ENCODE peak calls at places on chromosomes 3 and 15, in ten cellular contexts. One of them, this sample, is unnamed.

GRCh38 chr3:123623346-123623880 is 38.6 kb upstream of the HACD2 start:
- DNase-seq in RWPE2: no peak
- DNase-seq in Caco-2: no peak
- DNase-seq in PC-3: peak; percentile 87
- DNase-seq in foreskin fibroblast: peak; percentile 57
- DNase-seq in esophagus muscularis mucosa: no peak
- DNase-seq in transverse colon: no peak
- DNase-seq in colonic mucosa: no peak
- DNase-seq in astrocyte: no peak
- DNase-seq in AG10803: no peak
- DNase-seq in this sample: peak; percentile 45

GRCh38 chr3:158486200-158486599 is 84.8 kb upstream of the MLF1 start:
- DNase-seq in RWPE2: no peak
- DNase-seq in Caco-2: no peak
- DNase-seq in PC-3: peak; percentile 43
- DNase-seq in foreskin fibroblast: no peak
- DNase-seq in esophagus muscularis mucosa: no peak
- DNase-seq in transverse colon: no peak
- DNase-seq in colonic mucosa: no peak
- DNase-seq in astrocyte: no peak
- DNase-seq in AG10803: no peak
- DNase-seq in this sample: no peak

GRCh38 chr3:33636125-33636855 is 81.8 kb downstream of the CLASP2 start:
- DNase-seq in RWPE2: no peak
- DNase-seq in Caco-2: peak; percentile 19
- DNase-seq in PC-3: peak; percentile 76
- DNase-seq in foreskin fibroblast: peak; percentile 75
- DNase-seq in esophagus muscularis mucosa: no peak
- DNase-seq in transverse colon: no peak
- DNase-seq in colonic mucosa: no peak
- DNase-seq in astrocyte: peak; percentile 59
- DNase-seq in AG10803: peak; percentile 77
- DNase-seq in this sample: peak; percentile 77

GRCh38 chr3:63492464-63492863 is 160.0 kb upstream of the SNTN start:
- DNase-seq in RWPE2: no peak
- DNase-seq in Caco-2: no peak
- DNase-seq in PC-3: no peak
- DNase-seq in foreskin fibroblast: no peak
- DNase-seq in esophagus muscularis mucosa: no peak
- DNase-seq in transverse colon: no peak
- DNase-seq in colonic mucosa: no peak
- DNase-seq in astrocyte: no peak
- DNase-seq in AG10803: no peak
- DNase-seq in this sample: no peak

GRCh38 chr3:38345879-38346583 is 554 bp upstream of the XYLB start:
- DNase-seq in RWPE2: no peak
- DNase-seq in Caco-2: no peak
- DNase-seq in PC-3: no peak
- DNase-seq in foreskin fibroblast: no peak
- DNase-seq in esophagus muscularis mucosa: no peak
- DNase-seq in transverse colon: no peak
- DNase-seq in colonic mucosa: no peak
- DNase-seq in astrocyte: no peak
- DNase-seq in AG10803: no peak
- DNase-seq in this sample: no peak

GRCh38 chr15:92128788-92129187 is 264.9 kb upstream of the ST8SIA2 start:
- DNase-seq in RWPE2: no peak
- DNase-seq in Caco-2: no peak
- DNase-seq in PC-3: no peak
- DNase-seq in foreskin fibroblast: no peak
- DNase-seq in esophagus muscularis mucosa: no peak
- DNase-seq in transverse colon: no peak
- DNase-seq in colonic mucosa: no peak
- DNase-seq in astrocyte: no peak
- DNase-seq in AG10803: no peak
- DNase-seq in this sample: no peak

GRCh38 chr3:38645076-38645475 is 4.4 kb downstream of the SCN5A start:
- DNase-seq in RWPE2: no peak
- DNase-seq in Caco-2: no peak
- DNase-seq in PC-3: no peak
- DNase-seq in foreskin fibroblast: no peak
- DNase-seq in esophagus muscularis mucosa: peak; percentile 78
- DNase-seq in transverse colon: no peak
- DNase-seq in colonic mucosa: no peak
- DNase-seq in astrocyte: no peak
- DNase-seq in AG10803: no peak
- DNase-seq in this sample: no peak

GRCh38 chr3:141485578-141486415 is 1.0 kb upstream of the RASA2 start:
- DNase-seq in RWPE2: no peak
- DNase-seq in Caco-2: peak; percentile 68
- DNase-seq in PC-3: peak; percentile 69
- DNase-seq in foreskin fibroblast: peak; percentile 82
- DNase-seq in esophagus muscularis mucosa: no peak
- DNase-seq in transverse colon: no peak
- DNase-seq in colonic mucosa: peak; percentile 64
- DNase-seq in astrocyte: peak; percentile 83
- DNase-seq in AG10803: peak; percentile 87
- DNase-seq in this sample: peak; percentile 84

GRCh38 chr15:70083423-70083822 is 14.3 kb downstream of the TLE3 start:
- DNase-seq in RWPE2: no peak
- DNase-seq in Caco-2: no peak
- DNase-seq in PC-3: no peak
- DNase-seq in foreskin fibroblast: no peak
- DNase-seq in esophagus muscularis mucosa: no peak
- DNase-seq in transverse colon: no peak
- DNase-seq in colonic mucosa: no peak
- DNase-seq in astrocyte: no peak
- DNase-seq in AG10803: no peak
- DNase-seq in this sample: no peak

GRCh38 chr3:16362781-16363180 is 97.8 kb downstream of the OXNAD1 start:
- DNase-seq in RWPE2: no peak
- DNase-seq in Caco-2: no peak
- DNase-seq in PC-3: no peak
- DNase-seq in foreskin fibroblast: no peak
- DNase-seq in esophagus muscularis mucosa: no peak
- DNase-seq in transverse colon: no peak
- DNase-seq in colonic mucosa: no peak
- DNase-seq in astrocyte: peak; percentile 33
- DNase-seq in AG10803: no peak
- DNase-seq in this sample: no peak

GRCh38 chr3:149969945-149970715 is 565 bp downstream of the PFN2 start:
- DNase-seq in RWPE2: peak; percentile 72
- DNase-seq in Caco-2: peak; percentile 84
- DNase-seq in PC-3: peak; percentile 75
- DNase-seq in foreskin fibroblast: peak; percentile 93
- DNase-seq in esophagus muscularis mucosa: no peak
- DNase-seq in transverse colon: peak; percentile 92
- DNase-seq in colonic mucosa: peak; percentile 88
- DNase-seq in astrocyte: peak; percentile 76
- DNase-seq in AG10803: peak; percentile 81
- DNase-seq in this sample: peak; percentile 85

GRCh38 chr15:66565731-66566130 is at the start of gene LCTL:
- DNase-seq in RWPE2: peak; percentile 80
- DNase-seq in Caco-2: no peak
- DNase-seq in PC-3: peak; percentile 42
- DNase-seq in foreskin fibroblast: peak; percentile 45
- DNase-seq in esophagus muscularis mucosa: no peak
- DNase-seq in transverse colon: no peak
- DNase-seq in colonic mucosa: no peak
- DNase-seq in astrocyte: peak; percentile 74
- DNase-seq in AG10803: peak; percentile 53
- DNase-seq in this sample: peak; percentile 46

GRCh38 chr3:101066776-101067175 is 73.6 kb upstream of the ABI3BP start:
- DNase-seq in RWPE2: no peak
- DNase-seq in Caco-2: no peak
- DNase-seq in PC-3: peak; percentile 25
- DNase-seq in foreskin fibroblast: peak; percentile 64
- DNase-seq in esophagus muscularis mucosa: no peak
- DNase-seq in transverse colon: no peak
- DNase-seq in colonic mucosa: no peak
- DNase-seq in astrocyte: peak; percentile 49
- DNase-seq in AG10803: peak; percentile 48
- DNase-seq in this sample: peak; percentile 57

GRCh38 chr15:26280281-26280680 is 417.2 kb upstream of the ATP10A start:
- DNase-seq in RWPE2: no peak
- DNase-seq in Caco-2: no peak
- DNase-seq in PC-3: no peak
- DNase-seq in foreskin fibroblast: no peak
- DNase-seq in esophagus muscularis mucosa: no peak
- DNase-seq in transverse colon: no peak
- DNase-seq in colonic mucosa: no peak
- DNase-seq in astrocyte: no peak
- DNase-seq in AG10803: no peak
- DNase-seq in this sample: no peak

DNA sequence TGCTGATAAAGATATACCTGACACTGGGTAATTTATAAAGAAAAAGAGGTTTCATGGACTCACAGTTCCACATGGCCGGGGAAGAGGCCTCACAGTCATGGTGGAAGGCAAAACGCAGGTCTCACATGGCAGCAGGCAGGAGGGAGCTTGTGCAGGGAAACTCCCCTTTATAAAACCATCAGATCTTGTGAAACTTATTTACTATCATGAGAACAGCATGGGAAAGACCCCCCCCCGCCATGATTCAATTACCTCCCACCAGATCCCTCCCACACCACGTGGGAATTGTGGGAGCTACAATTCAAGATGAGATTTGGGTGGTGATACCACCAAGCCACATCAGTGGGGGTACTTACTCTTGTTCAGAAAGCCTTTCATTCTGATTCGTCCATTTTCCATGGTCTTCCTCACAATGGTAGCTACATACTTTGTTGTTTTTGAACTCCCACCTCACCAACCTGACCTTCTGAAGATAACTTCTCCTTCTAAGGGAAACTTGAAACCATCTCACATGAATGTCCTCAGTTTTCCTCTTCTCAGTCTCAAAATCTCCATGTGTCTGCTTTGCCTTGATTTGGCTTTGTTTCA is 275.6 kb upstream of the PROK2 start:
- DNase-seq in RWPE2: no peak
- DNase-seq in Caco-2: no peak
- DNase-seq in PC-3: no peak
- DNase-seq in foreskin fibroblast: no peak
- DNase-seq in esophagus muscularis mucosa: no peak
- DNase-seq in transverse colon: no peak
- DNase-seq in colonic mucosa: no peak
- DNase-seq in astrocyte: no peak
- DNase-seq in AG10803: no peak
- DNase-seq in this sample: no peak
- TF ChIP-seq CTCF in RWPE2: no peak
- TF ChIP-seq CTCF in Caco-2: no peak
- TF ChIP-seq CTCF in PC-3: no peak
- TF ChIP-seq CTCF in foreskin fibroblast: no peak
- TF ChIP-seq CTCF in esophagus muscularis mucosa: no peak
- TF ChIP-seq CTCF in transverse colon: no peak
- TF ChIP-seq CTCF in colonic mucosa: no peak
- TF ChIP-seq CTCF in astrocyte: no peak
- TF ChIP-seq CTCF in AG10803: no peak
- TF ChIP-seq CTCF in this sample: no peak

GRCh38 chr3:12532182-12532581 is 13.1 kb downstream of the MKRN2OS start:
- DNase-seq in RWPE2: no peak
- DNase-seq in Caco-2: no peak
- DNase-seq in PC-3: no peak
- DNase-seq in foreskin fibroblast: no peak
- DNase-seq in esophagus muscularis mucosa: no peak
- DNase-seq in transverse colon: no peak
- DNase-seq in colonic mucosa: no peak
- DNase-seq in astrocyte: no peak
- DNase-seq in AG10803: no peak
- DNase-seq in this sample: no peak

GRCh38 chr3:12541625-12542024 is 3.7 kb downstream of the MKRN2OS start:
- DNase-seq in RWPE2: no peak
- DNase-seq in Caco-2: no peak
- DNase-seq in PC-3: no peak
- DNase-seq in foreskin fibroblast: no peak
- DNase-seq in esophagus muscularis mucosa: no peak
- DNase-seq in transverse colon: no peak
- DNase-seq in colonic mucosa: no peak
- DNase-seq in astrocyte: no peak
- DNase-seq in AG10803: no peak
- DNase-seq in this sample: no peak

DNA sequence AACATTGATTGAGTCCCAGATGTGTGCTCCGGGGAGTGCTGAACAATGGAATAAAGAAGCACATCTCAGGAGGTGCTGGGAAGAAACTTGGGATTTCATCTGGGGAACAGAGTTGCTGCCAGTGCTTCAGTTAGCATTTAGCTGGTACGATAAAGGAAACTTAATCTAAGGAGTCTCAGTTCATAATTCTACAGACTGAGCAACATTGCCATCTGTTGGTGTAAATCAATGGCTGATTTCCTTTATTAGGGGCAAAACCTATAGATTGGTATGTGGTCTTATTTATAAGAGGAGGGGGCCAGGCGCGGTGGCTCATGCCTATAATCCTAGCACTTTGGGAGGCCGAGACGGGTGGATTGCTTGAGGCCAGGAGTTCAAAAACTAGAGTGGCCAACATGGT is 8.9 kb downstream of the MKRN2OS start:
- DNase-seq in RWPE2: no peak
- DNase-seq in Caco-2: no peak
- DNase-seq in PC-3: no peak
- DNase-seq in foreskin fibroblast: peak; percentile 61
- DNase-seq in esophagus muscularis mucosa: no peak
- DNase-seq in transverse colon: no peak
- DNase-seq in colonic mucosa: no peak
- DNase-seq in astrocyte: no peak
- DNase-seq in AG10803: no peak
- DNase-seq in this sample: peak; percentile 20
- H3K4me3 ChIP-seq in RWPE2: no peak overlapping the region
- H3K4me3 ChIP-seq in Caco-2: no peak overlapping the region
- H3K4me3 ChIP-seq in PC-3: no peak overlapping the region
- H3K4me3 ChIP-seq in foreskin fibroblast: no peak overlapping the region
- H3K4me3 ChIP-seq in esophagus muscularis mucosa: no peak overlapping the region
- H3K4me3 ChIP-seq in transverse colon: no peak overlapping the region
- H3K4me3 ChIP-seq in colonic mucosa: no peak overlapping the region
- H3K4me3 ChIP-seq in astrocyte: no peak overlapping the region
- H3K4me3 ChIP-seq in AG10803: no peak overlapping the region
- H3K4me3 ChIP-seq in this sample: no peak overlapping the region

GRCh38 chr15:41936649-41937567 is 35.4 kb downstream of the EHD4 start:
- DNase-seq in RWPE2: no peak
- DNase-seq in Caco-2: no peak
- DNase-seq in PC-3: no peak
- DNase-seq in foreskin fibroblast: no peak
- DNase-seq in esophagus muscularis mucosa: no peak
- DNase-seq in transverse colon: peak; percentile 46
- DNase-seq in colonic mucosa: no peak
- DNase-seq in astrocyte: peak; percentile 77
- DNase-seq in AG10803: no peak
- DNase-seq in this sample: no peak
- TF ChIP-seq CTCF in RWPE2: no peak
- TF ChIP-seq CTCF in Caco-2: no peak
- TF ChIP-seq CTCF in PC-3: no peak
- TF ChIP-seq CTCF in foreskin fibroblast: no peak
- TF ChIP-seq CTCF in esophagus muscularis mucosa: no peak
- TF ChIP-seq CTCF in transverse colon: no peak
- TF ChIP-seq CTCF in colonic mucosa: no peak
- TF ChIP-seq CTCF in astrocyte: no peak
- TF ChIP-seq CTCF in AG10803: no peak
- TF ChIP-seq CTCF in this sample: no peak

DNA sequence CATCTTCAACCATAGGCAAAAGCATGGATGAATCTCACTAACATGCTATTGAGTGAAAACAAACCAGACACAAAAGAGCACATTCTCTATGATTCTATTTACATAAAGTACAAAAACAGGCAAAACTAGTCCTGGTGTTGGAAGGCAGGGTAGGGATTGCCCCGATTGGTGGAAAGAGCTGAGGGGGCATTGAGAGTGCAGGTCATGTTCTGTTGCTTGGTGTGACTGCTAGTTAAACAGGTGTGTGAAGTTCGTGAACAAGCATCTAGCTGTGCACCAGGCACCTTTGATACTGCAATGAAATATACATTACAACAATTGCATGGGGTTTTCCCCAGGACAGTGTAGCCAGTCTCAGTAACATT is 26.3 kb upstream of the THRB start:
- DNase-seq in RWPE2: no peak
- DNase-seq in Caco-2: peak; percentile 32
- DNase-seq in PC-3: peak; percentile 61
- DNase-seq in foreskin fibroblast: no peak
- DNase-seq in esophagus muscularis mucosa: no peak
- DNase-seq in transverse colon: no peak
- DNase-seq in colonic mucosa: no peak
- DNase-seq in astrocyte: no peak
- DNase-seq in AG10803: no peak
- DNase-seq in this sample: no peak
- H3K4me3 ChIP-seq in RWPE2: peak overlapping the region; percentile 54
- H3K4me3 ChIP-seq in Caco-2: peak overlapping the region; percentile 51
- H3K4me3 ChIP-seq in PC-3: peak overlapping the region; percentile 74
- H3K4me3 ChIP-seq in foreskin fibroblast: peak overlapping the region; percentile 56
- H3K4me3 ChIP-seq in esophagus muscularis mucosa: peak overlapping the region; percentile 78
- H3K4me3 ChIP-seq in transverse colon: peak overlapping the region; percentile 62
- H3K4me3 ChIP-seq in colonic mucosa: peak overlapping the region; percentile 66
- H3K4me3 ChIP-seq in astrocyte: peak overlapping the region; percentile 57
- H3K4me3 ChIP-seq in AG10803: peak overlapping the region; percentile 61
- H3K4me3 ChIP-seq in this sample: peak overlapping the region; percentile 59

This sample was measured in fibroblast of mammary gland.